ENCODE peak calls at places on chromosomes 5 and 9, in four cellular contexts. W is uterus, A is substantia nigra, S is breast epithelium. F is an unnamed sample.
A peak's percentile ranks its signal among the peaks of the same experiment; 100 is the strongest.

GRCh38 chr5:87081511-87082372 is 185.9 kb upstream of the RASA1 start:
- DNase-seq in W (no peak), A (no peak), S (no peak), F (no peak)

GRCh38 chr5:155307219-155307618 is 293.7 kb downstream of the KIF4B start:
- DNase-seq in W (no peak), A (no peak), S (no peak), F (no peak)

GRCh38 chr5:40681351-40682311 is 1.9 kb downstream of the PTGER4 start:
- DNase-seq in W (no peak), A (no peak), S (no peak), F (peak; percentile 35)

GRCh38 chr9:34343090-34343489 is 13.7 kb downstream of the NUDT2 start:
- DNase-seq in W (peak; percentile 62), A (peak; percentile 81), S (peak; percentile 29), F (no peak)

GRCh38 chr9:122468735-122469134 is 9.0 kb downstream of the OR1J1 start:
- DNase-seq in W (no peak), A (no peak), S (no peak), F (no peak)

GRCh38 chr9:32968101-32969011 is 33.1 kb downstream of the APTX start:
- DNase-seq in W (peak; percentile 47), A (peak; percentile 32), S (peak; percentile 22), F (peak; percentile 58)

GRCh38 chr9:69174645-69175487 is 789 bp downstream of the TJP2 start:
- DNase-seq in W (peak; percentile 71), A (peak; percentile 48), S (peak; percentile 45), F (peak; percentile 97)

GRCh38 chr5:168153263-168153930 is 138.0 kb upstream of the WWC1 start:
- DNase-seq in W (no peak), A (no peak), S (no peak), F (no peak)

GRCh38 chr5:176542135-176542595 is 5.0 kb upstream of the RNF44 start:
- DNase-seq in W (no peak), A (peak; percentile 35), S (no peak), F (no peak)

GRCh38 chr5:139368613-139369012 is 14.5 kb downstream of the SLC23A1 start:
- DNase-seq in W (no peak), A (no peak), S (no peak), F (no peak)

GRCh38 chr9:133417541-133418461 is at the start of gene REXO4:
- DNase-seq in W (peak; percentile 78), A (peak; percentile 86), S (peak; percentile 60), F (peak; percentile 69)

GRCh38 chr9:125495137-125496119 is 211.6 kb downstream of the MAPKAP1 start:
- DNase-seq in W (no peak), A (no peak), S (no peak), F (no peak)

GRCh38 chr9:131733601-131734061 is 6.2 kb downstream of the RAPGEF1 start:
- DNase-seq in W (no peak), A (no peak), S (peak; percentile 71), F (peak; percentile 94)

GRCh38 chr9:20683351-20684034 is 566 bp upstream of the FOCAD start:
- DNase-seq in W (peak; percentile 86), A (peak; percentile 57), S (peak; percentile 51), F (peak; percentile 69)

GRCh38 chr9:20689833-20690232 is 5.8 kb downstream of the FOCAD start:
- DNase-seq in W (no peak), A (no peak), S (no peak), F (no peak)

GRCh38 chr9:20684865-20685696 is 1.0 kb downstream of the FOCAD start:
- DNase-seq in W (no peak), A (no peak), S (no peak), F (peak; percentile 31)

GRCh38 chr9:20684035-20684864 is at the start of gene FOCAD:
- DNase-seq in W (peak; percentile 93), A (peak; percentile 96), S (peak; percentile 94), F (peak; percentile 92)

DNA sequence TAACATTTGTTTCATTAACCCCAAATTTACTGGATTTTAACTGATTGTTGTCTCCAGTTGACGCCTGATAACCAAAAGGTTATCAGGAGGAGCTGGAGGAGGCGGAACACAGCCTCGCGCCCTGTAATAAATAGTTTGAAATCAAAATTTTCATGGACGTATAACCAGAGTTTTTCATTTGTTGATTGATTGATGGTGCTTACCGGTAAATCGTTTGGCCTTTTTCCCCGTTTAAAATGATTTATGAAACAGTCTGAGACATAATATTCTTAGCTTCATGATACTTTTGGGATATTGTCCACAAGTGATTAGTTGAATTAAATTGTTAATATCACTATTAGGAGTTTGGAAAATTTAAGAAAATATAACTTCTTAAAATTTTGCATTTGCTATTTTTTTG is 1.7 kb downstream of the FOCAD start:
- DNase-seq in W (no peak), A (no peak), S (no peak), F (no peak)
- H3K27ac ChIP-seq in W (peak overlapping the region; percentile 90), A (no peak overlapping the region), S (peak overlapping the region; percentile 82), F (peak overlapping the region; percentile 87)

GRCh38 chr9:119027901-119028699 is 341.1 kb downstream of the BRINP1 start:
- DNase-seq in W (no peak), A (no peak), S (no peak), F (no peak)
- H3K27ac ChIP-seq in W (peak overlapping the region; percentile 41), A (no peak overlapping the region), S (peak overlapping the region; percentile 88), F (no peak overlapping the region)

GRCh38 chr5:172453986-172454354 is 355 bp downstream of the SH3PXD2B start:
- DNase-seq in W (peak; percentile 69), A (no peak), S (no peak), F (no peak)
- H3K27ac ChIP-seq in W (peak overlapping the region; percentile 95), A (peak overlapping the region; percentile 90), S (peak overlapping the region; percentile 92), F (peak overlapping the region; percentile 72)

DNA sequence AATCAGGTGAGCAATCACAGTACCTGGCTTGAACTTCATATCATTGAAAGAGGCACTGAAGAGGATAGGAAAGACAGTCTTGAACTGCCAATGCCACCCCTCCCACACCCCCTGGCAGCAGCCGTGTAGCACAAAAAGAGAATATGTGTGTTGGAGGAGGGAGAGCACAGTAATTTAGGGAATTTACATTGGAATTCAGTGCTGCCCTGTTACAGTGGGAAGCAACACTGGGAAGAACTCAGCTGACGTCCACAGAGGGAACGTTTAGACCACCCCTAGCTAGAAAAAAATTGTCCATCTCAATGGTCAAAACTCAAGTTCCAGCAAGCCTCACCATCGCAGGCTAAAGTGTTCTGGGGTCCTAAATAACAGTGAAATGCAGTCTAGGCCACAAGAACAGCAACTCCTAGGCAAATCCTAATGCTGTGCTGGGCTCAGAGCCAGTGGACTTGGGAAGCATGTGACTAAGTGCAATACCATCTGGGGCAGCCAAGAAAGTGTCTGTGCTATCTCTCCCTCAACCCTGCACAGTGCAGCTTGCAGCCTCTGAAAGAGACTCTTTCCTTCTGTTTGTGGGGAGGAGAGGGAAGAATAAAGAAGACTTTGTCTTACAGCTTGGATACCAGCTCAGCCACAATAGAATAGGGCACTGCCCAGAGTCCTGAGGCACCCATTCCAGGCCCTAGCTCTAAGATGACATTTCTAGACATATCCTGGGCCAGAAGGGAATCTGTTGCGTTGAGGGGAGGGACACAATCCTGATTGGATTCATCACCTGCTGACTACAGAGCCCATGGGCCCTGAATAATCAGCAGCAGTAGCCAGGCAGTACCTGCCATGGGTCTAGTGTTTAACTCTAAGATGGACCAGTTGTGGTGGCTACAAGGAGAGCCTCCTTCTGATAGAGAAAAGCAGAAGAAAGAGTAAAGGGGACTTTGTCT is 62.1 kb upstream of the VLDLR start:
- DNase-seq in W (peak; percentile 92), A (peak; percentile 34), S (peak; percentile 64), F (peak; percentile 93)
- H3K27ac ChIP-seq in W (peak overlapping the region; percentile 72), A (peak overlapping the region; percentile 54), S (peak overlapping the region; percentile 67), F (peak overlapping the region; percentile 43)

DNA sequence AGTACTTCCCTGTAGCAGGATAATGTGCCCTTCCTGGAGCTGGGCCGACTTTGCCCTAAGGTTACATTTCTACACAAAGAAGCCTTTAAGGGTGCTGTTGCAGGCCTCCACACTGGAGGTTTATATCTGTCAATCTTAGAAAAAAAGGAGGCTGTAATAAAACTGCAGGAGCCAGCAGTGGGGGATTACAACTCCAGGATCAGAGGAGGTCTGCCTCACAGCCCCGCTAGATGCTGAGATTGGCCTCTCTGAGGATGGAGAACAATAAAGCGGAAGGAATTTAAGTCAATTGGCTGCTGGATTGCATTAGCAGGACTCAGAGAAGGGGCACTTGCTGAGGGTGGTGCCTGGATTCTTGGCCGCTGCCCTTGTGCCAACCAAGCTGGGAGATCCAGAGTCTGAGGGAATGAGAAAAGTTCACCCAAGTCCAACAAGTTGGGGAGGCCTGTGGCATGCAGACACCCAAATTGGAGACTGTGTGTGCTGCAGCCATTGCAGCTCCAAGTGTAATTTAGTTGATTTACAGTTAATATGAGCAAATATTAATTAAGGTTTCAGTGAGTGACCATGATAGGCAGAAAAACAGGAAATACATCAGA is 99.0 kb upstream of the SSBP2 start:
- DNase-seq in W (no peak), A (no peak), S (peak; percentile 49), F (no peak)
- H3K27ac ChIP-seq in W (peak overlapping the region; percentile 95), A (peak overlapping the region; percentile 94), S (peak overlapping the region; percentile 90), F (no peak overlapping the region)

GRCh38 chr5:92810036-92810435 is 771.0 kb downstream of the NR2F1-AS1 start:
- DNase-seq in W (no peak), A (no peak), S (no peak), F (no peak)
- H3K27ac ChIP-seq in W (no peak overlapping the region), A (no peak overlapping the region), S (no peak overlapping the region), F (no peak overlapping the region)

GRCh38 chr5:132485641-132486317 is 4.8 kb downstream of the IRF1 start:
- DNase-seq in W (peak; percentile 13), A (no peak), S (peak; percentile 8), F (no peak)
- H3K27ac ChIP-seq in W (no peak overlapping the region), A (no peak overlapping the region), S (no peak overlapping the region), F (no peak overlapping the region)

DNA sequence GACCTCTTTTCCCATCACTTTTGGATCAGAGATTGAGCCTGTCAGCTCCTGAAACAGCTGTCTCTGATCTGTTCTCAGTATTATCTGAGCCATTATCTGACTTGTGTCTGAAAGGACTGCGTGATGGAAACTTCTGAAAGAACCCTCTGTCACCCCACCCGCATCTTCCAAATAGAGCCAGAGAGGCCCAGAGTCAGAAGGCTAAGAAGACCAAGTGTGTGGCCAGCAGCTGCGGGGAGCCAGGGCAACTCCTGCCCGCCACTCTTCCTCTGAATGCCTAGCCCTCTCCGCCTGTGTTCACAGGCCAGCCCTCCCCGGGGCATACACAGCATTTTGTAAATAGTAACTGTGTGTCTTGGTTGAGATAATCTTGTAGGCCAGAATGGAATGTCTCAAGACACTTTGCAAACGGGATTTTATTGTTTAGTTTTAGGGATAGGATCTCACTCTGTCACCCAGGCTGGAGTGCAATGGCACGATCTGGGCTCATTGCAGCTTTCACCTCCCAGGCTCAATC is 92.7 kb downstream of the AOPEP start:
- DNase-seq in W (no peak), A (no peak), S (no peak), F (no peak)
- H3K27ac ChIP-seq in W (peak overlapping the region; percentile 56), A (peak overlapping the region; percentile 23), S (no peak overlapping the region), F (no peak overlapping the region)

GRCh38 chr5:180068519-180069090 is 3.0 kb downstream of the RNF130 start:
- DNase-seq in W (no peak), A (no peak), S (no peak), F (no peak)

GRCh38 chr5:180071418-180072255 is at the start of gene RNF130:
- DNase-seq in W (peak; percentile 91), A (peak; percentile 83), S (peak; percentile 80), F (peak; percentile 81)

GRCh38 chr5:180067986-180068385 is 3.6 kb downstream of the RNF130 start:
- DNase-seq in W (no peak), A (no peak), S (no peak), F (no peak)

GRCh38 chr5:180070726-180071417 is 687 bp downstream of the RNF130 start:
- DNase-seq in W (peak; percentile 30), A (peak; percentile 62), S (peak; percentile 33), F (peak; percentile 30)

GRCh38 chr5:180069589-180070247 is 1.8 kb downstream of the RNF130 start:
- DNase-seq in W (no peak), A (peak; percentile 55), S (peak; percentile 28), F (no peak)
- H3K27ac ChIP-seq in W (peak overlapping the region; percentile 95), A (peak overlapping the region; percentile 98), S (peak overlapping the region; percentile 85), F (no peak overlapping the region)

F was measured in brain microvascular endothelial cell.